ENCODE peak calls at places on chromosomes 11 and 22, in ten cellular contexts. O is DMS153; M is stimulated activated CD4-positive, alpha-beta T cell treated with anti-CD3 and anti-CD28 coated beads, Interleukin-1b, Interleukin-23, amount 100 ng/mL, for 1 hour; I is activated CD4-positive, alpha-beta T cell treated with anti-CD3 and anti-CD28 coated beads, Interleukin-2, amount 50 U/mL, for 4 hours; D is stomach; G is anterior cingulate cortex; F is dorsolateral prefrontal cortex; N is neural crest cell; K is EL; W is Right ventricle myocardium superior. S is an unnamed sample.

GRCh38 chr22:43270314-43270908 is 72.8 kb downstream of the SCUBE1 start:
- DNase-seq in O (no peak), M (no peak), I (no peak), D (no peak), G (no peak), F (no peak), N (peak), K (peak), W (no peak), S (no peak)

GRCh38 chr11:8641332-8641731 is 41.1 kb downstream of the TRIM66 start:
- DNase-seq in O (no peak), M (no peak), I (no peak), D (no peak), G (no peak), F (no peak), N (no peak), K (no peak), W (no peak), S (no peak)

GRCh38 chr22:25748704-25749103 is 6.7 kb downstream of the MYO18B start:
- DNase-seq in O (no peak), M (no peak), I (no peak), D (peak), G (no peak), F (no peak), N (no peak), K (no peak), W (no peak), S (no peak)

GRCh38 chr11:119108151-119108856 is 1.2 kb downstream of the C2CD2L start:
- DNase-seq in O (no peak), M (no peak), I (no peak), D (peak), G (no peak), F (no peak), N (no peak), K (peak), W (no peak), S (no peak)

GRCh38 chr11:122556605-122557004 is 98.9 kb upstream of the UBASH3B start:
- DNase-seq in O (no peak), M (no peak), I (no peak), D (no peak), G (no peak), F (no peak), N (peak), K (peak), W (no peak), S (no peak)

GRCh38 chr11:9039863-9040262 is 36.1 kb upstream of the NRIP3 start:
- DNase-seq in O (no peak), M (no peak), I (no peak), D (no peak), G (no peak), F (no peak), N (no peak), K (no peak), W (no peak), S (no peak)

GRCh38 chr22:44698531-44699421 is 3.2 kb upstream of the PRR5 start:
- DNase-seq in O (no peak), M (no peak), I (no peak), D (no peak), G (no peak), F (no peak), N (no peak), K (peak), W (no peak), S (no peak)

GRCh38 chr11:130522284-130522961 is 74.0 kb downstream of the ADAMTS15 start:
- DNase-seq in O (no peak), M (no peak), I (no peak), D (peak), G (no peak), F (peak), N (peak), K (peak), W (peak), S (no peak)

GRCh38 chr22:27651486-27651885 is 150.1 kb downstream of the MN1 start:
- DNase-seq in O (no peak), M (no peak), I (no peak), D (no peak), G (no peak), F (no peak), N (no peak), K (no peak), W (peak), S (no peak)

GRCh38 chr11:71843858-71844257 is 10.9 kb downstream of the DEFB108B start:
- DNase-seq in O (no peak), M (no peak), I (no peak), D (no peak), G (no peak), F (no peak), N (no peak), K (no peak), W (no peak), S (no peak)

GRCh38 chr22:27296091-27296675 is 505.4 kb downstream of the MN1 start:
- DNase-seq in O (no peak), M (no peak), I (no peak), D (no peak), G (no peak), F (no peak), N (no peak), K (no peak), W (no peak), S (no peak)

GRCh38 chr11:19472679-19473078 is 231.9 kb upstream of the E2F8 start:
- DNase-seq in O (peak), M (no peak), I (no peak), D (no peak), G (no peak), F (no peak), N (no peak), K (no peak), W (no peak), S (no peak)

GRCh38 chr22:49278357-49278756 is 549.3 kb downstream of the BRD1 start:
- DNase-seq in O (no peak), M (no peak), I (no peak), D (no peak), G (no peak), F (peak), N (no peak), K (no peak), W (no peak), S (no peak)

GRCh38 chr22:23715811-23716355 is 25.1 kb downstream of the RGL4 start:
- DNase-seq in O (no peak), M (no peak), I (no peak), D (no peak), G (no peak), F (no peak), N (no peak), K (no peak), W (no peak), S (no peak)